ENCODE peak calls at places on chromosomes 11 and 22, in six cellular contexts. W is T-helper 17 cell; D is NCI-H1417; U is ureter; V is activated CD4-positive, alpha-beta T cell treated with anti-CD3 and anti-CD28 coated beads, Interleukin-2, amount 10 ng/mL, durations not matched to agents 7 days and 5 days; L is progenitor cell of endocrine pancreas. G is an unnamed sample.

GRCh38 chr22:23283591-23284503 is 103.5 kb downstream of the BCR start:
- DNase-seq in W (no peak), D (no peak), U (no peak), V (no peak), L (no peak), G (no peak)

GRCh38 chr22:31228425-31228824 is 16.3 kb downstream of the LIMK2 start:
- DNase-seq in W (no peak), D (no peak), U (no peak), V (no peak), L (no peak), G (no peak)

GRCh38 chr11:63944987-63945386 is 6.2 kb downstream of the NAA40 start:
- DNase-seq in W (no peak), D (no peak), U (no peak), V (no peak), L (no peak), G (no peak)

GRCh38 chr11:18140145-18140544 is 7.8 kb downstream of the MRGPRX3 start:
- DNase-seq in W (no peak), D (no peak), U (no peak), V (no peak), L (no peak), G (no peak)

GRCh38 chr22:46614070-46614931 is 5.9 kb upstream of the GRAMD4 start:
- DNase-seq in W (peak), D (no peak), U (no peak), V (peak), L (no peak), G (no peak)

GRCh38 chr11:68935066-68935465 is 31.4 kb downstream of the IGHMBP2 start:
- DNase-seq in W (no peak), D (no peak), U (no peak), V (no peak), L (no peak), G (no peak)

GRCh38 chr11:67665537-67666302 is 8.7 kb downstream of the ALDH3B2 start:
- DNase-seq in W (no peak), D (no peak), U (no peak), V (no peak), L (no peak), G (no peak)

GRCh38 chr22:45948081-45948648 is 28.8 kb downstream of the WNT7B start:
- DNase-seq in W (no peak), D (peak), U (no peak), V (no peak), L (no peak), G (no peak)

GRCh38 chr22:46539169-46539568 is 1.7 kb upstream of the CELSR1 start:
- DNase-seq in W (no peak), D (peak), U (no peak), V (no peak), L (no peak), G (no peak)

GRCh38 chr11:63610604-63611394 is 3.4 kb downstream of the PLAAT3 start:
- DNase-seq in W (no peak), D (peak), U (peak), V (no peak), L (no peak), G (peak)

GRCh38 chr11:69539416-69540117 is 58.1 kb downstream of the LINC01488 start:
- DNase-seq in W (no peak), D (no peak), U (peak), V (no peak), L (no peak), G (peak)

GRCh38 chr22:39350803-39351688 is 1.3 kb downstream of the SYNGR1 start:
- DNase-seq in W (no peak), D (no peak), U (no peak), V (no peak), L (no peak), G (no peak)

GRCh38 chr11:2533642-2534115 is 88.9 kb downstream of the KCNQ1 start:
- DNase-seq in W (peak), D (no peak), U (peak), V (peak), L (peak), G (peak)

GRCh38 chr11:108732395-108732794 is 67.5 kb downstream of the DDX10 start:
- DNase-seq in W (no peak), D (peak), U (no peak), V (no peak), L (no peak), G (no peak)

G was measured in MV-4-11.